ENCODE peak calls at places on chromosomes 2 and 18, in nine cellular contexts. Z is aorta; N is GM12864; O is tibial artery; W is stromal cell of bone marrow; B is activated T-cell treated with anti-CD3 and anti-CD28 coated beads for 24 hours; X is A172; H is stimulated activated CD4-positive, alpha-beta T cell treated with anti-CD3 and anti-CD28 coated beads, Interleukin-2, amount 100 ng/mL, for 48 hours; C is activated T-helper 1 cell treated with anti-CD3 and anti-CD28 coated beads, Interleukin-2, amount 50 U/mL, for 16 hours. P is an unnamed sample.

GRCh38 chr2:233565685-233566140 is 869 bp downstream of the USP40 start:
- DNase-seq in Z (no peak), N (peak; percentile 8), O (no peak), W (no peak), B (no peak), X (no peak), H (no peak), C (no peak), P (no peak)

GRCh38 chr18:32383040-32383819 is 87.5 kb downstream of the GAREM1 start:
- DNase-seq in Z (no peak), N (no peak), O (no peak), W (peak; percentile 69), B (no peak), X (no peak), H (no peak), C (no peak), P (no peak)

GRCh38 chr18:212780-213179 is 54.4 kb downstream of the USP14 start:
- DNase-seq in Z (no peak), N (no peak), O (no peak), W (no peak), B (no peak), X (no peak), H (no peak), C (no peak), P (no peak)

GRCh38 chr2:238821391-238821790 is 26.5 kb upstream of the TWIST2 start:
- DNase-seq in Z (no peak), N (no peak), O (no peak), W (no peak), B (no peak), X (peak; percentile 66), H (no peak), C (no peak), P (no peak)

GRCh38 chr2:207252979-207253640 is 87.4 kb upstream of the KLF7 start:
- DNase-seq in Z (no peak), N (no peak), O (no peak), W (no peak), B (no peak), X (peak; percentile 33), H (no peak), C (no peak), P (no peak)

GRCh38 chr2:188380280-188380679 is 88.6 kb downstream of the GULP1 start:
- DNase-seq in Z (no peak), N (no peak), O (no peak), W (no peak), B (no peak), X (no peak), H (no peak), C (no peak), P (no peak)

GRCh38 chr18:79815657-79816056 is 17.9 kb downstream of the KCNG2 start:
- DNase-seq in Z (peak; percentile 46), N (no peak), O (peak; percentile 34), W (no peak), B (no peak), X (no peak), H (no peak), C (no peak), P (no peak)

GRCh38 chr2:202564226-202564625 is 70.5 kb upstream of the FAM117B start:
- DNase-seq in Z (no peak), N (no peak), O (no peak), W (no peak), B (no peak), X (no peak), H (no peak), C (no peak), P (no peak)

GRCh38 chr2:188785515-188785914 is 188.7 kb upstream of the COL3A1 start:
- DNase-seq in Z (no peak), N (no peak), O (no peak), W (no peak), B (no peak), X (no peak), H (no peak), C (no peak), P (no peak)